ENCODE peak calls at places on chromosome 13, in four cellular contexts. G, L, E and F are unnamed samples.

GRCh38 chr13:30932481-30933333 is at the start of gene TEX26:
- DNase-seq in G (no peak), L (no peak), E (peak), F (no peak)

GRCh38 chr13:89199138-89199537 is 1528.0 kb downstream of the SLITRK5 start:
- DNase-seq in G (no peak), L (no peak), E (no peak), F (no peak)

GRCh38 chr13:55214851-55215345 is 1925.8 kb upstream of the PRR20A start:
- DNase-seq in G (no peak), L (no peak), E (no peak), F (no peak)

GRCh38 chr13:110914293-110915056 is 394 bp downstream of the ANKRD10 start:
- DNase-seq in G (peak), L (no peak), E (peak), F (peak)

GRCh38 chr13:44969858-44970484 is 19.3 kb downstream of the NUFIP1 start:
- DNase-seq in G (no peak), L (peak), E (peak), F (no peak)

GRCh38 chr13:30034448-30034795 is 184.0 kb upstream of the UBL3 start:
- DNase-seq in G (no peak), L (no peak), E (peak), F (no peak)

GRCh38 chr13:95643814-95644598 is 500 bp downstream of the DZIP1 start:
- DNase-seq in G (no peak), L (no peak), E (peak), F (no peak)

GRCh38 chr13:21048901-21049655 is 12.3 kb downstream of the LATS2 start:
- DNase-seq in G (no peak), L (no peak), E (no peak), F (no peak)

GRCh38 chr13:46181799-46182490 is at the start of gene LCP1:
- DNase-seq in G (peak), L (no peak), E (no peak), F (peak)

GRCh38 chr13:97028441-97029299 is 34.4 kb upstream of the OXGR1 start:
- DNase-seq in G (no peak), L (no peak), E (peak), F (no peak)

GRCh38 chr13:45521292-45521691 is 56.6 kb downstream of the COG3 start:
- DNase-seq in G (no peak), L (no peak), E (peak), F (no peak)

GRCh38 chr13:75369986-75370385 is 112.0 kb downstream of the TBC1D4 start:
- DNase-seq in G (no peak), L (no peak), E (no peak), F (no peak)

GRCh38 chr13:23949200-23949599 is 51.9 kb upstream of the C1QTNF9B start:
- DNase-seq in G (no peak), L (no peak), E (no peak), F (no peak)

GRCh38 chr13:23952796-23953195 is 55.5 kb upstream of the C1QTNF9B start:
- DNase-seq in G (no peak), L (no peak), E (no peak), F (no peak)

GRCh38 chr13:23949736-23950135 is 52.4 kb upstream of the C1QTNF9B start:
- DNase-seq in G (no peak), L (no peak), E (no peak), F (no peak)

GRCh38 chr13:23947893-23948292 is 50.6 kb upstream of the C1QTNF9B start:
- DNase-seq in G (no peak), L (no peak), E (no peak), F (no peak)

DNA sequence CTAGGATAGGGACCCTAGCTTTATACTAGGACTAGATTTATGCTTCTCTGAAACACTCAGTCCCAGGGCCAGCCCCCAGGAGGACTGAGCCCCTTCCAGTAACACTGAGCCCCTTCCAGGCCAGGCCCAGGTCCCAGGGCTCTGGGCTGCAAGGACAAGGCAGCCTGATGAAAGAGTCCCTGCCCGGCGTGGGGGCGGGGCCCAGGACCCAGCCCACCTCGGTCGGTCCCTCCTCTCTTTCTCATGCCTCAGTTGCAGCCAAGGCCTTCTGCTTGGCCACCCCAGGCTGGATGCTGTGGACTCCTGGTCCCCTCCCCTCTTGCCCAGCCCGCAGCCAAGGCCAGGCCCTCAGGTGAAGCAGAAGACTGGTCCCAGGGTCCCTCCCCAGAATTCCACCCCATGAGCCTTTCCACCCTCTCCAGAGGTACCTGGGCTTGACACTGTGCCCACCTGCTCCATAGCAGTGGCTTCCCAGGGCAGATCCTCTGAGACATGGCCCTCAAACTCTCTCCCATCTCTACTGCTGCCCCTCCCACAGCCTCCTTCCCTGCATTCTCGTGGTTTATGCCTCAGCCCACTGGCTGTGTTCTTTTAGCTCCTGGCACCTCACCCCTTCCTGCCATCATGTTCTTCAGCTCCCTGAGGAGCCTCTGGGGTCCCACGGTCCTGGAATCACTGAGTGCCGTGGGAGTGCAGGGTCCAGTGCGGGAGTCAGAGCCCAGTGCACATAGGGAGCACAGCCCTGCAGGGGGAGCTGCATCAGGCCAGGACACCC is 53.6 kb upstream of the C1QTNF9B start:
- DNase-seq in G (no peak), L (no peak), E (no peak), F (no peak)
- TF ChIP-seq CTCF in G (no peak), L (no peak), E (peak), F (no peak)

DNA sequence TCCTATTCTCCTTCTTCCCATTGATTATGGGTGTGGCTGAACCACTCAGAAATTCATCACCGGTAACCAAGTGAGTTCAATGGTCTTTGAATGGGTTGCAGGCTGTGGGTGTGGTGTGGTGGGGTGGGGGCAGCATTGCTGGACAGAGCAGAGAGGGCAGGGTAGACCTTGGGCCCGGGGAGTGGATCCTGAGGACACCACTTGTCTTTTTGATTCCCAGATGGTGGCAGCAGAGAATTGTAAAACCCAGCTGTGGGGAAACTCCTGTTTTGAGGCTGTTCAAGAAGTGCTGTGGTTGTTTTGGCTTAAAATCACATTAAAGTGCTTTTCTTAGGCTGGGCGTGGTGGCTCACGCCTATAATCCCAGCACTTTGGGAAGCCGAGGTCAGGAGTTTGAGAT is 45.8 kb upstream of the RGCC start:
- DNase-seq in G (no peak), L (peak), E (peak), F (no peak)
- TF ChIP-seq CTCF in G (no peak), L (peak), E (peak), F (no peak)

GRCh38 chr13:112873851-112874750 is 94.9 kb upstream of the MCF2L start:
- DNase-seq in G (peak), L (peak), E (peak), F (peak)
- TF ChIP-seq CTCF in G (peak), L (peak), E (peak), F (peak)

DNA sequence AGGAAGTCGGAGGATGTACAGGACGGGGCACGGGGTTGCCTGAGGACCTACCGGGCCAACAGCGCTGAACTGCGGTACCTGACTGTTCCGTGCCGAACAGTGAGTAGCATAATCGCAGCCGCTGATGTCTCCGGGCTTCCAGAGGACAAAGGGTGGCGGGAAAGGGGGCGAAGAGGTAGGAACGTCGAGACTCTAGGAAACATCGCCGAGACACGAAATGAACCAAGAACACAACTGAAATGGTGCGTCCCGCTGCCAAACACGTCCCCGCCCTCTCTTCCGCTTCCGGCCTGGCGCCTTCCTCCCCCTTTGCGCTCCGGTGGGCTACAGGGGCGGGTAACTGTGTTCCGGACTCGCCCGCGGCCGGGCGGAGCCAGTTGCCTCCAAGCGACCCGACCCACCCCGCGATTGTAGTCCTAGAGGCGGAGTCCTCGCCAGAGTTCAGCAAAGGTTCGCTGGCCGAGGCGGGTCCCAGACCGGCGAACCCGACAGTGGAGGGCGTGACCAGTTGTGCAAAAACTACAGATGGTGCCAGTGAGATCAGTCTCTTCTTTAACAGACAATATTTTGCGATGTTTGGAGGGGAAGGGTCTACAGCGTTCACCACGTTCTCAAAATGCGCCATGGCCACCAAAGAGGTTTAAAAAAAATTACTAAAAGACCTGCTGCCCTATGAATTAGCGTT is at the start of gene MRPS31:
- DNase-seq in G (peak), L (peak), E (peak), F (peak)
- TF ChIP-seq CTCF in G (no peak), L (no peak), E (no peak), F (no peak)

GRCh38 chr13:34941835-34942731 is at the start of gene NBEA:
- DNase-seq in G (peak), L (peak), E (peak), F (peak)
- TF ChIP-seq CTCF in G (no peak), L (peak), E (peak), F (no peak)

GRCh38 chr13:70384156-70384555 is 275.9 kb upstream of the KLHL1 start:
- DNase-seq in G (no peak), L (no peak), E (no peak), F (no peak)

GRCh38 chr13:70385852-70386251 is 277.6 kb upstream of the KLHL1 start:
- DNase-seq in G (no peak), L (no peak), E (no peak), F (no peak)

GRCh38 chr13:70388935-70389334 is 280.7 kb upstream of the KLHL1 start:
- DNase-seq in G (no peak), L (no peak), E (no peak), F (no peak)

GRCh38 chr13:70390064-70390463 is 281.8 kb upstream of the KLHL1 start:
- DNase-seq in G (no peak), L (no peak), E (no peak), F (no peak)

GRCh38 chr13:70386919-70387318 is 278.7 kb upstream of the KLHL1 start:
- DNase-seq in G (no peak), L (no peak), E (no peak), F (no peak)
- TF ChIP-seq CTCF in G (no peak), L (no peak), E (no peak), F (no peak)

GRCh38 chr13:103898481-103898880 is 832.3 kb upstream of the SLC10A2 start:
- DNase-seq in G (no peak), L (no peak), E (no peak), F (no peak)
- TF ChIP-seq CTCF in G (no peak), L (no peak), E (no peak), F (no peak)